ENCODE peak calls at places on chromosome 2, in seven cellular contexts. L is substantia nigra; Y is activated CD8-positive, alpha-beta memory T cell treated with anti-CD3 and anti-CD28 coated beads, Interleukin-2, amount 10 ng/mL, durations not matched to agents 7 days and 5 days; N is PC-3; W is B cell; D is NCI-H1092 treated with DMSO at 0.1 percent for 48 hours; Z is HS-5. P is an unnamed sample.
A peak's percentile ranks its signal among the peaks of the same experiment; 100 is the strongest.

GRCh38 chr2:163800889-163801498 is 65.2 kb upstream of the FIGN start:
- DNase-seq in L (no peak), W (no peak), D (peak; percentile 32), Z (no peak), Y (no peak), N (peak; percentile 21), P (peak; percentile 41)

GRCh38 chr2:98477506-98477905 is 32.8 kb downstream of the INPP4A start:
- DNase-seq in Z (no peak), W (no peak), L (no peak), Y (no peak), D (no peak), N (no peak), P (no peak)

GRCh38 chr2:15688924-15689568 is 97.4 kb downstream of the DDX1 start:
- DNase-seq in Z (no peak), W (no peak), L (no peak), N (no peak), Y (no peak), D (no peak), P (no peak)

GRCh38 chr2:112836695-112837117 is at the start of gene IL1B:
- DNase-seq in N (peak; percentile 95), D (no peak), W (no peak), Z (peak; percentile 95), L (no peak), Y (no peak), P (no peak)

GRCh38 chr2:149470046-149470445 is 117.5 kb downstream of the MMADHC start:
- DNase-seq in Z (no peak), N (no peak), D (no peak), W (no peak), L (no peak), Y (no peak), P (no peak)

GRCh38 chr2:9373047-9373446 is 50.3 kb downstream of the ITGB1BP1 start:
- DNase-seq in N (no peak), W (no peak), L (no peak), Y (no peak), D (peak; percentile 56), Z (no peak), P (peak; percentile 82)

GRCh38 chr2:113225505-113226259 is 51.9 kb downstream of the PSD4 start:
- DNase-seq in L (peak; percentile 26), Y (no peak), N (no peak), W (no peak), D (peak; percentile 87), Z (no peak), P (peak; percentile 95)

GRCh38 chr2:8518986-8519669 is 162.7 kb upstream of the ID2 start:
- DNase-seq in N (no peak), Y (peak; percentile 69), Z (no peak), D (no peak), W (no peak), L (no peak), P (no peak)

GRCh38 chr2:25246001-25246400 is 77.6 kb upstream of the POMC start:
- DNase-seq in W (no peak), L (no peak), Z (no peak), Y (no peak), N (no peak), D (no peak), P (no peak)

GRCh38 chr2:97713296-97714083 is at the start of gene ZAP70:
- DNase-seq in L (no peak), Y (peak; percentile 81), D (no peak), W (no peak), Z (no peak), N (no peak), P (no peak)

GRCh38 chr2:179553382-179553781 is 288.8 kb upstream of the SESTD1 start:
- DNase-seq in Z (no peak), D (no peak), L (no peak), Y (no peak), N (no peak), W (no peak), P (no peak)

GRCh38 chr2:10704034-10704594 is 14.3 kb upstream of the NOL10 start:
- DNase-seq in Z (no peak), W (no peak), L (no peak), Y (no peak), N (peak; percentile 29), D (no peak), P (no peak)

GRCh38 chr2:165637396-165637795 is 156.7 kb downstream of the GALNT3 start:
- DNase-seq in N (peak; percentile 28), Y (no peak), W (no peak), Z (peak; percentile 22), L (no peak), D (no peak), P (no peak)

GRCh38 chr2:106638043-106638442 is 150.9 kb downstream of the CD8B2 start:
- DNase-seq in W (no peak), Z (no peak), L (no peak), N (peak; percentile 53), D (peak; percentile 14), Y (no peak), P (peak; percentile 18)